ENCODE peak calls at places on chromosomes 7 and 10, in six cellular contexts. R is gastrocnemius medialis; M is CD8-positive, alpha-beta T cell; O is A549; S is heart left ventricle; A is cardiac muscle cell. N is an unnamed sample.
A peak's percentile ranks its signal among the peaks of the same experiment; 100 is the strongest.

GRCh38 chr7:54788664-54789063 is 29.7 kb upstream of the SEC61G start:
- DNase-seq in R (no peak), M (no peak), O (peak; percentile 94), S (no peak), A (peak; percentile 65), N (no peak)

GRCh38 chr10:28384557-28384956 is 81.7 kb upstream of the MPP7 start:
- DNase-seq in R (no peak), M (no peak), O (no peak), S (no peak), A (no peak), N (no peak)

GRCh38 chr7:16989883-16990413 is 108.2 kb upstream of the AGR3 start:
- DNase-seq in R (peak; percentile 34), M (no peak), O (peak; percentile 96), S (peak; percentile 58), A (no peak), N (peak; percentile 79)

GRCh38 chr7:131845573-131846337 is 289.3 kb upstream of the PODXL start:
- DNase-seq in R (no peak), M (no peak), O (no peak), S (no peak), A (no peak), N (no peak)

GRCh38 chr10:76937056-76937665 is 700.4 kb downstream of the KCNMA1 start:
- DNase-seq in R (no peak), M (no peak), O (no peak), S (no peak), A (no peak), N (no peak)

GRCh38 chr10:62619409-62619730 is 185.2 kb upstream of the ADO start:
- DNase-seq in R (no peak), M (no peak), O (no peak), S (no peak), A (no peak), N (no peak)

GRCh38 chr10:76456190-76456589 is 1024.8 kb downstream of the LRMDA start:
- DNase-seq in R (no peak), M (no peak), O (peak; percentile 4), S (peak; percentile 48), A (no peak), N (peak; percentile 67)

GRCh38 chr10:944034-944831 is 12.7 kb upstream of the LARP4B start:
- DNase-seq in R (peak; percentile 22), M (peak; percentile 28), O (no peak), S (peak; percentile 76), A (no peak), N (peak; percentile 78)

GRCh38 chr10:7015457-7015856 is 395.4 kb downstream of the SFMBT2 start:
- DNase-seq in R (no peak), M (no peak), O (peak; percentile 2), S (no peak), A (no peak), N (no peak)

GRCh38 chr10:93719901-93720300 is 17.5 kb upstream of the FRA10AC1 start:
- DNase-seq in R (no peak), M (no peak), O (no peak), S (no peak), A (no peak), N (no peak)

GRCh38 chr10:119736220-119736619 is 10.4 kb downstream of the INPP5F start:
- DNase-seq in R (no peak), M (no peak), O (no peak), S (no peak), A (no peak), N (no peak)

GRCh38 chr7:96596120-96596826 is 113.4 kb downstream of the SEM1 start:
- DNase-seq in R (no peak), M (no peak), O (peak; percentile 2), S (no peak), A (peak; percentile 11), N (no peak)

GRCh38 chr7:42222891-42223290 is 14.1 kb downstream of the GLI3 start:
- DNase-seq in R (no peak), M (no peak), O (no peak), S (no peak), A (peak; percentile 52), N (no peak)

GRCh38 chr10:99659868-99660366 is 608 bp downstream of the ENTPD7 start:
- DNase-seq in R (no peak), M (no peak), O (no peak), S (no peak), A (no peak), N (no peak)

GRCh38 chr7:80770675-80771081 is 132.2 kb downstream of the CD36 start:
- DNase-seq in R (no peak), M (no peak), O (peak; percentile 22), S (no peak), A (no peak), N (no peak)

GRCh38 chr7:74612015-74612829 is 45.3 kb upstream of the GTF2I start:
- DNase-seq in R (no peak), M (no peak), O (peak; percentile 55), S (peak; percentile 36), A (peak; percentile 30), N (no peak)

GRCh38 chr10:94042001-94042813 is 48.5 kb downstream of the PLCE1 start:
- DNase-seq in R (no peak), M (no peak), O (peak; percentile 87), S (no peak), A (no peak), N (no peak)

GRCh38 chr7:93544686-93545085 is 29.8 kb downstream of the CALCR start:
- DNase-seq in R (no peak), M (no peak), O (no peak), S (no peak), A (no peak), N (no peak)

GRCh38 chr10:85832988-85833387 is 533.6 kb downstream of the GRID1 start:
- DNase-seq in R (no peak), M (no peak), O (no peak), S (no peak), A (no peak), N (no peak)

GRCh38 chr7:73992104-73992562 is 35.8 kb upstream of the ELN start:
- DNase-seq in R (no peak), M (no peak), O (no peak), S (peak; percentile 52), A (peak; percentile 28), N (peak; percentile 82)

GRCh38 chr7:95545666-95546065 is 50.6 kb downstream of the PDK4 start:
- DNase-seq in R (no peak), M (no peak), O (no peak), S (no peak), A (no peak), N (no peak)
- H3K4me3 ChIP-seq in R (peak overlapping the region; percentile 45), M (no peak overlapping the region), O (peak overlapping the region; percentile 34), S (peak overlapping the region; percentile 14), A (no peak overlapping the region), N (peak overlapping the region; percentile 43)

GRCh38 chr10:95356190-95356955 is 65.6 kb upstream of the PDLIM1 start:
- DNase-seq in R (no peak), M (no peak), O (no peak), S (no peak), A (no peak), N (no peak)

GRCh38 chr10:95360122-95360715 is 69.4 kb upstream of the PDLIM1 start:
- DNase-seq in R (no peak), M (no peak), O (peak; percentile 42), S (no peak), A (no peak), N (no peak)

GRCh38 chr10:95355241-95355779 is 64.5 kb upstream of the PDLIM1 start:
- DNase-seq in R (no peak), M (no peak), O (no peak), S (no peak), A (no peak), N (no peak)

GRCh38 chr10:95363303-95363912 is 72.6 kb upstream of the PDLIM1 start:
- DNase-seq in R (no peak), M (peak; percentile 35), O (peak; percentile 70), S (no peak), A (peak; percentile 77), N (no peak)

DNA sequence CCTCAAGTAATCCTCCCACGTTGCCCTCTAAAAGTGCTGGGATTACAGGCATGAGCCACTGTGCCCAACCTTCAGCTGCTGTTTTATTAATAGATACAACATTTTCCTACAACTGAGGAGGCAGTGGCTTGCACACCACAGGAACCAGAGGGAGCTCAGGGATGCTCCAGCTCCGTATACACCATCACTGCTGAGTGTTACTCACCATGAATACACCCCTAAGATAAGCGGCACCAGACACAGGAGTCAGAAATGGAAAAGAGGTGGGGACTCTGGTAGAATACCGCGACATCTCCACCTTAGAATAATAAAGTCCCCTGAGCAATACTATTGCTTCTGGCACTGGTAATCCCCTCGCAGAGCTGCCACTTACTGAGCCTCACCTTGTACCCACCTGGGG is 68.7 kb upstream of the PDLIM1 start:
- DNase-seq in R (no peak), M (no peak), O (no peak), S (no peak), A (no peak), N (no peak)
- H3K27ac ChIP-seq in R (peak overlapping the region; percentile 73), M (no peak overlapping the region), O (no peak overlapping the region), S (peak overlapping the region; percentile 75), A (no peak overlapping the region), N (peak overlapping the region; percentile 48)

DNA sequence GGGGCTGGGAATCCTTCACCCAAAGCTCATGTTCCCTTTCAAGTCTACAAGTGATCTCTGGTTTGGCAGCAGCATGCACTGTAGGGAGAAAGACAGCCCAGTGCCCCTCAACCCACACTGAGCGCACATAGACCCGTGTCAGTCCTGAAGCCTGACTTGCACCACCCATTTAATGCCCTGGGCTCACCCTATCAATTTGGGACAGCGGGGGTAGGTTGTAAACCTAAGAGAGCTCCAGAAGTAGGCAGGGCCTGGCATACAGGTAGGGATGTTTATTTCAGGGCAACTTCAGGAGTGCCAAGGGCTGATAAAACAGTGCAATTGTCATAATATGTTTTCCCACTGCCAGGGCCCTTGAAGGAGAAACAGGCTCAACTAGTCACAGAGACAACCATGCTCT is 3.5 kb upstream of the ATP6V0E2 start:
- DNase-seq in R (no peak), M (no peak), O (no peak), S (no peak), A (no peak), N (no peak)
- H3K4me3 ChIP-seq in R (no peak overlapping the region), M (peak overlapping the region; percentile 6), O (no peak overlapping the region), S (no peak overlapping the region), A (no peak overlapping the region), N (no peak overlapping the region)

GRCh38 chr7:136953386-136953785 is 84.9 kb downstream of the CHRM2 start:
- DNase-seq in R (no peak), M (no peak), O (no peak), S (no peak), A (no peak), N (no peak)
- H3K27ac ChIP-seq in R (no peak overlapping the region), M (no peak overlapping the region), O (no peak overlapping the region), S (no peak overlapping the region), A (peak overlapping the region; percentile 26), N (no peak overlapping the region)

DNA sequence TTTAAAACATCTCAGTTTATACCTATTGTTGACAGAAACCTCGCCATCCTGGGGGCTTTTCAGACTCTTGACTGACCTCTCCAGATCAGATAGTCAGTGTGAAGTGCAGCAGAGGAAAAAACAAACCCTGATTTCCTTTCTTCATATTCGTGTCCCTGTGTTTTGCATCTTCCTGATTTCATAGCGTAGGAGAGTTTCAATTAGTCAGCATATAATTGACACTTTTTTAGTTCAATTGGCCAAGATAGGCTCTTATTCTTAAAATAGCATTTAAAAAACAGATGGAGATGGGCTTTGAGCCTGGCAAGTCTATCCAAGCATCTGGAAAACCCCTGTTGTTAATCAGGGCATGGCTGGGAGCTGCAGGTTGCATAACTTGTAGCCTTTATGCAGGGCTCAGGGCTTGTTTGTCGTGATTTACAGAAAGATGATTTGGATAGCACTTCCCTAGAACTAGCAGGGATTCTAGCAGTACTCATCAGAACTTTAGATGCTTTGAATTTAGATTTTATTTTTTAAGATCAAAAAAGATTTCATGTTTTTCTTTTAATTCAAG is 270.6 kb upstream of the FZD8 start:
- DNase-seq in R (no peak), M (no peak), O (no peak), S (no peak), A (no peak), N (no peak)
- H3K4me3 ChIP-seq in R (no peak overlapping the region), M (no peak overlapping the region), O (no peak overlapping the region), S (no peak overlapping the region), A (no peak overlapping the region), N (no peak overlapping the region)

N was measured in tibial artery.